ENCODE peak calls at places on chromosomes 7 and 10, in five cellular contexts. D is neural progenitor cell, P is fibroblast of lung, F is GM23338, M is K562. C is an unnamed sample.

GRCh38 chr10:87565010-87565409 is 60.3 kb downstream of the MINPP1 start:
- DNase-seq in D (no peak), P (no peak), F (no peak), M (no peak), C (no peak)

GRCh38 chr7:147438216-147438615 is 1152.3 kb upstream of the C7orf33 start:
- DNase-seq in D (no peak), P (no peak), F (no peak), M (no peak), C (no peak)

GRCh38 chr7:136086712-136087111 is 109.6 kb upstream of the MTPN start:
- DNase-seq in D (peak), P (peak), F (peak), M (peak), C (peak)

GRCh38 chr7:27172823-27173411 is 1.2 kb downstream of the HOXA10 start:
- DNase-seq in D (peak), P (no peak), F (peak), M (no peak), C (peak)

GRCh38 chr7:127751723-127752448 is 99.9 kb downstream of the SND1 start:
- DNase-seq in D (no peak), P (peak), F (no peak), M (no peak), C (no peak)

GRCh38 chr7:13188236-13188635 is 500.8 kb downstream of the ARL4A start:
- DNase-seq in D (no peak), P (no peak), F (no peak), M (no peak), C (no peak)

GRCh38 chr7:2521341-2521745 is 1.8 kb downstream of the LFNG start:
- DNase-seq in D (peak), P (no peak), F (no peak), M (no peak), C (no peak)

GRCh38 chr7:36966039-36966438 is 241.7 kb upstream of the AOAH start:
- DNase-seq in D (no peak), P (peak), F (no peak), M (no peak), C (no peak)

GRCh38 chr10:86657011-86657395 is 2.7 kb downstream of the OPN4 start:
- DNase-seq in D (no peak), P (no peak), F (no peak), M (no peak), C (peak)

GRCh38 chr10:29766753-29767152 is 132.0 kb upstream of the SVIL start:
- DNase-seq in D (no peak), P (no peak), F (no peak), M (no peak), C (no peak)

GRCh38 chr7:2452074-2452507 is 24.1 kb downstream of the GRIFIN start:
- DNase-seq in D (no peak), P (no peak), F (peak), M (no peak), C (no peak)

GRCh38 chr7:49974035-49974434 is 119.0 kb downstream of the ZPBP start:
- DNase-seq in D (no peak), P (no peak), F (no peak), M (no peak), C (no peak)

GRCh38 chr10:88291289-88292184 is 291.6 kb downstream of the RNLS start:
- DNase-seq in D (peak), P (no peak), F (peak), M (no peak), C (no peak)

GRCh38 chr10:91340613-91341362 is 69.4 kb upstream of the HECTD2 start:
- DNase-seq in D (no peak), P (peak), F (no peak), M (no peak), C (peak)

GRCh38 chr7:3002631-3003030 is 41.0 kb downstream of the CARD11 start:
- DNase-seq in D (no peak), P (no peak), F (no peak), M (no peak), C (no peak)

GRCh38 chr7:158955146-158955870 is 99.0 kb downstream of the DYNC2I1 start:
- DNase-seq in D (no peak), P (no peak), F (no peak), M (no peak), C (no peak)

GRCh38 chr10:93235686-93236085 is 162.0 kb downstream of the CYP26A1 start:
- DNase-seq in D (no peak), P (peak), F (no peak), M (no peak), C (peak)

GRCh38 chr7:50657341-50657873 is 92.2 kb upstream of the DDC start:
- DNase-seq in D (no peak), P (no peak), F (no peak), M (no peak), C (peak)

GRCh38 chr10:46545861-46546590 is 10.4 kb downstream of the GPRIN2 start:
- DNase-seq in D (no peak), P (no peak), F (no peak), M (no peak), C (peak)

GRCh38 chr7:133910761-133911160 is 216.4 kb upstream of the LRGUK start:
- DNase-seq in D (no peak), P (no peak), F (no peak), M (no peak), C (no peak)

GRCh38 chr10:20948723-20949327 is 51.7 kb upstream of the NEBL start:
- DNase-seq in D (no peak), P (no peak), F (no peak), M (no peak), C (no peak)

GRCh38 chr10:106355450-106355849 is 809.1 kb downstream of the SORCS1 start:
- DNase-seq in D (peak), P (no peak), F (peak), M (no peak), C (no peak)

GRCh38 chr7:74365320-74366022 is 76.3 kb downstream of the CLIP2 start:
- DNase-seq in D (peak), P (peak), F (peak), M (peak), C (peak)

GRCh38 chr10:75630746-75631145 is 199.3 kb downstream of the LRMDA start:
- DNase-seq in D (no peak), P (no peak), F (no peak), M (no peak), C (no peak)

GRCh38 chr10:63365976-63366765 is 99.6 kb downstream of the JMJD1C start:
- DNase-seq in D (peak), P (peak), F (peak), M (no peak), C (no peak)

GRCh38 chr10:74932648-74933047 is 106.2 kb downstream of the KAT6B start:
- DNase-seq in D (no peak), P (no peak), F (no peak), M (no peak), C (no peak)

GRCh38 chr7:22317632-22318031 is 39.3 kb downstream of the RAPGEF5 start:
- DNase-seq in D (no peak), P (no peak), F (no peak), M (peak), C (no peak)

GRCh38 chr7:129501760-129502707 is at the start of gene SMKR1:
- DNase-seq in D (peak), P (peak), F (peak), M (peak), C (peak)

GRCh38 chr7:66330961-66331360 is 125.8 kb downstream of the TPST1 start:
- DNase-seq in D (no peak), P (peak), F (no peak), M (no peak), C (no peak)

GRCh38 chr10:100786591-100786990 is 41.2 kb downstream of the PAX2 start:
- DNase-seq in D (no peak), P (no peak), F (no peak), M (no peak), C (no peak)

GRCh38 chr7:68216046-68216445 is 1219.4 kb downstream of the TYW1 start:
- DNase-seq in D (no peak), P (peak), F (no peak), M (no peak), C (no peak)

GRCh38 chr10:119190353-119190752 is 11.7 kb upstream of the PRDX3 start:
- DNase-seq in D (peak), P (peak), F (no peak), M (no peak), C (peak)

GRCh38 chr7:46786995-46787394 is 794.9 kb downstream of the TNS3 start:
- DNase-seq in D (no peak), P (no peak), F (peak), M (no peak), C (no peak)

GRCh38 chr7:121099572-121099971 is 111.1 kb downstream of the CPED1 start:
- DNase-seq in D (peak), P (no peak), F (peak), M (no peak), C (no peak)

GRCh38 chr10:99658622-99659030 is 683 bp upstream of the ENTPD7 start:
- DNase-seq in D (peak), P (peak), F (peak), M (peak), C (peak)

GRCh38 chr7:33128631-33128989 is 754 bp upstream of the BBS9 start:
- DNase-seq in D (no peak), P (no peak), F (no peak), M (no peak), C (peak)

DNA sequence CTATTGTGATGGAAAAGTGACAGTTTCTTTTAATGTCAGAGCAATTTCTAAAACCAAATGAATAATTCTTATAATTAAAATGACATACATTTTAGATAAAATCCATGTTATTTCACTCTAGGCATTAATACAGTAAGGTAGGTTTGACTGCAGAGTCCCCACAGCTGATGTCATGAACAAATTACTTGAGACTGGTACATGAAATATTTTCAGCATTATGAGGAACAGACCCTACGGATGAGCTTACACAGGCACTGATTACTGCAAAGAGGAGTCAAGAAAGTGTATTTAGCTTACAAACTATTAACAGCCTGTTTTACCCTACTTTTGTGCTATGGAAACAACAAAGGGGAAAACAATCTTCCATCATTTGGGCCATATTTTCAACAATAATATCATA is 8.9 kb downstream of the COL1A2 start:
- DNase-seq in D (no peak), P (no peak), F (no peak), M (no peak), C (peak)
- TF ChIP-seq CTCF in D (no peak), P (no peak), F (no peak), M (no peak), C (no peak)

GRCh38 chr7:4725014-4725951 is 43.2 kb downstream of the FOXK1 start:
- DNase-seq in D (peak), P (peak), F (peak), M (no peak), C (peak)

GRCh38 chr7:4722960-4723359 is 40.9 kb downstream of the FOXK1 start:
- DNase-seq in D (no peak), P (no peak), F (no peak), M (no peak), C (no peak)

GRCh38 chr7:4726568-4726967 is 44.5 kb downstream of the FOXK1 start:
- DNase-seq in D (no peak), P (no peak), F (no peak), M (no peak), C (peak)

GRCh38 chr7:4726051-4726450 is 44.0 kb downstream of the FOXK1 start:
- DNase-seq in D (no peak), P (no peak), F (no peak), M (no peak), C (peak)

DNA sequence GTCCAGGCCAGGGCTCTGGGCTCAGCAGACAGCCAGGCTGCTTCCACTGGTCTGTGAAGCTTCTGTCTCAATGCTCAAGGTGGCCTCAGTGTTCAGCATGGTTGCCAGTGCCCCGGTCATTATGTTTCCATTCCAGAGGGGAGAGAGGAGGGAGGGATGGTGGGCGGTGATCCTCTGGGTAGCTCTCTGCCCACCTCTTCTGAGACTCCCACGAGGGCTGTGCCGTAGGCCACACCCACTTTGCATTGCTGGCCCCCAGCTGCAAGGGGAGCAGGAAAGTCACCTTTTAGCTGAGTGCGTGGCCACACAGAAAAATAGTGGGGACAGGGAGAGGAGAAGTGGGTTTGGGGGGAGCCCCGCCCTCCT is 42.5 kb downstream of the FOXK1 start:
- DNase-seq in D (no peak), P (peak), F (no peak), M (no peak), C (peak)
- H2AFZ ChIP-seq in D (no peak), P (no peak), F (no peak), M (no peak), C (peak)

GRCh38 chr10:67771200-67771599 is 66.8 kb downstream of the DNAJC12 start:
- DNase-seq in D (no peak), P (no peak), F (no peak), M (no peak), C (no peak)
- TF ChIP-seq CTCF in D (no peak), P (no peak), F (no peak), M (no peak), C (no peak)

GRCh38 chr7:106864298-106865081 is 592 bp upstream of the PIK3CG start:
- DNase-seq in D (no peak), P (no peak), F (no peak), M (peak), C (no peak)
- H2AFZ ChIP-seq in D (no peak), P (no peak), F (no peak), M (peak), C (no peak)

C was measured in osteoblast.